ENCODE peak calls at places on chromosomes 6 and 20, in eight cellular contexts. One of them, this sample, is unnamed.

GRCh38 chr20:30489604-30490003 is 767.9 kb upstream of the DEFB115 start:
- DNase-seq in stimulated activated CD8-positive, alpha-beta memory T cell treated with anti-CD3 and anti-CD28 coated beads, Interleukin-12 subunit alpha, Interleukin-12 subunit beta, amount 100 ng/mL, for 4 hours: no peak
- DNase-seq in kidney epithelial cell: no peak
- DNase-seq in retina: no peak
- DNase-seq in neural crest cell: no peak
- DNase-seq in A549: no peak
- DNase-seq in AG04450: no peak
- DNase-seq in iPS-NIHi11: no peak
- DNase-seq in this sample: no peak

GRCh38 chr6:1235825-1236224 is 76.1 kb upstream of the FOXQ1 start:
- DNase-seq in stimulated activated CD8-positive, alpha-beta memory T cell treated with anti-CD3 and anti-CD28 coated beads, Interleukin-12 subunit alpha, Interleukin-12 subunit beta, amount 100 ng/mL, for 4 hours: no peak
- DNase-seq in kidney epithelial cell: no peak
- DNase-seq in retina: no peak
- DNase-seq in neural crest cell: no peak
- DNase-seq in A549: no peak
- DNase-seq in AG04450: no peak
- DNase-seq in iPS-NIHi11: no peak
- DNase-seq in this sample: no peak

GRCh38 chr6:62803094-62803493 is 408.2 kb upstream of the FKBP1C start:
- DNase-seq in stimulated activated CD8-positive, alpha-beta memory T cell treated with anti-CD3 and anti-CD28 coated beads, Interleukin-12 subunit alpha, Interleukin-12 subunit beta, amount 100 ng/mL, for 4 hours: no peak
- DNase-seq in kidney epithelial cell: no peak
- DNase-seq in retina: peak
- DNase-seq in neural crest cell: no peak
- DNase-seq in A549: no peak
- DNase-seq in AG04450: no peak
- DNase-seq in iPS-NIHi11: no peak
- DNase-seq in this sample: no peak

GRCh38 chr20:29873946-29874345 is 1383.5 kb upstream of the DEFB115 start:
- DNase-seq in stimulated activated CD8-positive, alpha-beta memory T cell treated with anti-CD3 and anti-CD28 coated beads, Interleukin-12 subunit alpha, Interleukin-12 subunit beta, amount 100 ng/mL, for 4 hours: no peak
- DNase-seq in kidney epithelial cell: no peak
- DNase-seq in retina: no peak
- DNase-seq in neural crest cell: peak
- DNase-seq in A549: no peak
- DNase-seq in AG04450: no peak
- DNase-seq in iPS-NIHi11: peak
- DNase-seq in this sample: peak

GRCh38 chr6:127484207-127484858 is 25.1 kb upstream of the KIAA0408 start:
- DNase-seq in stimulated activated CD8-positive, alpha-beta memory T cell treated with anti-CD3 and anti-CD28 coated beads, Interleukin-12 subunit alpha, Interleukin-12 subunit beta, amount 100 ng/mL, for 4 hours: no peak
- DNase-seq in kidney epithelial cell: peak
- DNase-seq in retina: no peak
- DNase-seq in neural crest cell: no peak
- DNase-seq in A549: peak
- DNase-seq in AG04450: no peak
- DNase-seq in iPS-NIHi11: no peak
- DNase-seq in this sample: peak

GRCh38 chr6:70369332-70369950 is 43.9 kb upstream of the FAM135A start:
- DNase-seq in stimulated activated CD8-positive, alpha-beta memory T cell treated with anti-CD3 and anti-CD28 coated beads, Interleukin-12 subunit alpha, Interleukin-12 subunit beta, amount 100 ng/mL, for 4 hours: peak
- DNase-seq in kidney epithelial cell: peak
- DNase-seq in retina: peak
- DNase-seq in neural crest cell: peak
- DNase-seq in A549: peak
- DNase-seq in AG04450: peak
- DNase-seq in iPS-NIHi11: peak
- DNase-seq in this sample: peak

GRCh38 chr20:21378259-21378658 is 19.1 kb downstream of the NKX2-4 start:
- DNase-seq in stimulated activated CD8-positive, alpha-beta memory T cell treated with anti-CD3 and anti-CD28 coated beads, Interleukin-12 subunit alpha, Interleukin-12 subunit beta, amount 100 ng/mL, for 4 hours: no peak
- DNase-seq in kidney epithelial cell: no peak
- DNase-seq in retina: no peak
- DNase-seq in neural crest cell: no peak
- DNase-seq in A549: no peak
- DNase-seq in AG04450: no peak
- DNase-seq in iPS-NIHi11: no peak
- DNase-seq in this sample: no peak

GRCh38 chr6:136546321-136546720 is 3.9 kb downstream of the MAP7 start:
- DNase-seq in stimulated activated CD8-positive, alpha-beta memory T cell treated with anti-CD3 and anti-CD28 coated beads, Interleukin-12 subunit alpha, Interleukin-12 subunit beta, amount 100 ng/mL, for 4 hours: no peak
- DNase-seq in kidney epithelial cell: no peak
- DNase-seq in retina: no peak
- DNase-seq in neural crest cell: no peak
- DNase-seq in A549: no peak
- DNase-seq in AG04450: no peak
- DNase-seq in iPS-NIHi11: no peak
- DNase-seq in this sample: no peak

GRCh38 chr6:99092461-99092860 is 144.7 kb upstream of the FBXL4 start:
- DNase-seq in stimulated activated CD8-positive, alpha-beta memory T cell treated with anti-CD3 and anti-CD28 coated beads, Interleukin-12 subunit alpha, Interleukin-12 subunit beta, amount 100 ng/mL, for 4 hours: no peak
- DNase-seq in kidney epithelial cell: no peak
- DNase-seq in retina: no peak
- DNase-seq in neural crest cell: no peak
- DNase-seq in A549: no peak
- DNase-seq in AG04450: no peak
- DNase-seq in iPS-NIHi11: no peak
- DNase-seq in this sample: no peak